ENCODE peak calls at places on chromosomes 16 and 17, in six cellular contexts. Z, S, X, W, I and R are unnamed samples.

GRCh38 chr16:71426069-71426879 is 15.6 kb downstream of the TLE7 start:
- DNase-seq in Z (peak; percentile 76), S (peak; percentile 93), X (peak; percentile 95), W (no peak), I (no peak), R (peak; percentile 79)

GRCh38 chr16:628321-629061 is 2.3 kb upstream of the WFIKKN1 start:
- DNase-seq in Z (no peak), S (no peak), X (no peak), W (peak; percentile 21), I (no peak), R (no peak)

GRCh38 chr17:40514013-40514875 is 12.8 kb upstream of the TNS4 start:
- DNase-seq in Z (no peak), S (no peak), X (no peak), W (no peak), I (peak; percentile 22), R (no peak)

GRCh38 chr17:77872199-77872598 is 86.3 kb upstream of the TNRC6C start:
- DNase-seq in Z (no peak), S (no peak), X (no peak), W (no peak), I (no peak), R (no peak)

GRCh38 chr17:35046740-35047283 is 16.7 kb downstream of the RFFL start:
- DNase-seq in Z (no peak), S (peak; percentile 69), X (no peak), W (no peak), I (no peak), R (peak; percentile 25)

GRCh38 chr16:791131-791530 is 2.7 kb downstream of the CHTF18 start:
- DNase-seq in Z (no peak), S (no peak), X (no peak), W (no peak), I (no peak), R (no peak)

GRCh38 chr16:4506450-4506849 is 30.3 kb downstream of the HMOX2 start:
- DNase-seq in Z (no peak), S (peak; percentile 84), X (peak; percentile 93), W (peak; percentile 57), I (peak; percentile 75), R (peak; percentile 60)

GRCh38 chr17:66468241-66469087 is 166.1 kb downstream of the PRKCA start:
- DNase-seq in Z (no peak), S (peak; percentile 91), X (peak; percentile 40), W (no peak), I (no peak), R (no peak)

GRCh38 chr17:4895676-4896331 is 3.5 kb upstream of the C17orf107 start:
- DNase-seq in Z (peak; percentile 60), S (no peak), X (peak; percentile 82), W (no peak), I (no peak), R (peak; percentile 93)

GRCh38 chr17:58301504-58302150 is 20.9 kb upstream of the MPO start:
- DNase-seq in Z (peak; percentile 8), S (no peak), X (no peak), W (no peak), I (no peak), R (no peak)

GRCh38 chr16:28609631-28610594 is at the start of gene SULT1A1:
- DNase-seq in Z (no peak), S (no peak), X (peak; percentile 33), W (peak; percentile 31), I (peak; percentile 77), R (peak; percentile 78)

GRCh38 chr16:84834403-84834772 is 14.6 kb downstream of the CRISPLD2 start:
- DNase-seq in Z (no peak), S (no peak), X (no peak), W (no peak), I (no peak), R (no peak)

GRCh38 chr16:85615014-85615851 is 2.1 kb downstream of the GSE1 start:
- DNase-seq in Z (peak; percentile 52), S (peak; percentile 99), X (peak; percentile 72), W (no peak), I (no peak), R (no peak)

GRCh38 chr17:37106049-37106448 is 157.3 kb downstream of the AATF start:
- DNase-seq in Z (no peak), S (no peak), X (peak; percentile 68), W (no peak), I (no peak), R (no peak)

GRCh38 chr16:67719778-67720144 is 645 bp upstream of the GFOD2 start:
- DNase-seq in Z (no peak), S (peak; percentile 28), X (peak; percentile 45), W (no peak), I (peak; percentile 68), R (peak; percentile 44)

GRCh38 chr16:15704545-15704987 is 54.5 kb downstream of the NDE1 start:
- DNase-seq in Z (peak; percentile 87), S (peak; percentile 62), X (peak; percentile 86), W (peak; percentile 78), I (peak; percentile 89), R (peak; percentile 77)

GRCh38 chr16:11797957-11798299 is 870 bp upstream of the ZC3H7A start:
- DNase-seq in Z (no peak), S (no peak), X (no peak), W (no peak), I (peak; percentile 72), R (no peak)

GRCh38 chr16:59701987-59702386 is 967.9 kb upstream of the GOT2 start:
- DNase-seq in Z (no peak), S (no peak), X (no peak), W (no peak), I (no peak), R (no peak)

GRCh38 chr17:39429600-39429999 is 21.5 kb downstream of the MED1 start:
- DNase-seq in Z (no peak), S (no peak), X (no peak), W (no peak), I (no peak), R (no peak)

GRCh38 chr16:13021996-13022395 is 120.6 kb downstream of the SHISA9 start:
- DNase-seq in Z (no peak), S (peak; percentile 25), X (no peak), W (no peak), I (no peak), R (no peak)

GRCh38 chr16:49350265-49351103 is 23.1 kb upstream of the C16orf78 start:
- DNase-seq in Z (peak; percentile 88), S (peak; percentile 50), X (peak; percentile 82), W (peak; percentile 56), I (peak; percentile 69), R (peak; percentile 66)

GRCh38 chr16:49347476-49347875 is 26.1 kb upstream of the C16orf78 start:
- DNase-seq in Z (no peak), S (no peak), X (no peak), W (no peak), I (no peak), R (no peak)

GRCh38 chr16:49346459-49346858 is 27.1 kb upstream of the C16orf78 start:
- DNase-seq in Z (no peak), S (no peak), X (no peak), W (no peak), I (no peak), R (no peak)

GRCh38 chr16:49349446-49350168 is 24.0 kb upstream of the C16orf78 start:
- DNase-seq in Z (peak; percentile 22), S (no peak), X (no peak), W (no peak), I (peak; percentile 8), R (no peak)

GRCh38 chr16:49348408-49349176 is 25.0 kb upstream of the C16orf78 start:
- DNase-seq in Z (peak; percentile 40), S (no peak), X (peak; percentile 68), W (no peak), I (no peak), R (peak; percentile 15)
- TF ChIP-seq CTCF in Z (peak; percentile 9), S (no peak), X (peak; percentile 64), W (no peak), I (no peak), R (peak; percentile 55)

DNA sequence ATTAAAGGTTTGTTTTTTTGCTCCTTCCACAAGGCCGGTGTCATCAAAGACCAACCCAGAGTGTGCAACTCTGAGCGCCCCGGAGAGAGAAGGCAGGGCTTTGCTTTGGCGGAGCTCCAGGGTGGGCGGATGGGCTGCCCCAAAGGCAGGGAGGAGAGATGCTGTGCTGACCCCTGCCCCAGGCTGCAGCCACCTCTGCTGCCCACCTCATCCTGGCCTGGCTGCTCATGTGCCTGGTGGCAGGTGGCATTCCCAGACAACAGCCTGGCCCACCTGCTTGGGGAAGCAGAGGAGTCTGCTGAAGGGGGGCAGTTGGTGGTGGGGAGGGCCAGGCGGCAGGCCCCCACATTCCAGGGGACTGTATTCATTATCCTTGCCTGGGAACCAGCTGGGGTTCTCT is 122.1 kb downstream of the SDK2 start:
- DNase-seq in Z (no peak), S (no peak), X (no peak), W (no peak), I (no peak), R (no peak)
- TF ChIP-seq CTCF in Z (no peak), S (no peak), X (no peak), W (no peak), I (no peak), R (no peak)

GRCh38 chr16:30794634-30795033 is 7.6 kb upstream of the ZNF629 start:
- DNase-seq in Z (no peak), S (no peak), X (no peak), W (no peak), I (no peak), R (no peak)

GRCh38 chr16:30802971-30803370 is 16.0 kb upstream of the ZNF629 start:
- DNase-seq in Z (no peak), S (no peak), X (no peak), W (no peak), I (no peak), R (no peak)

GRCh38 chr16:30793508-30794069 is 6.6 kb upstream of the ZNF629 start:
- DNase-seq in Z (no peak), S (no peak), X (no peak), W (no peak), I (no peak), R (no peak)

GRCh38 chr16:30797670-30798309 is 10.8 kb upstream of the ZNF629 start:
- DNase-seq in Z (no peak), S (no peak), X (no peak), W (no peak), I (no peak), R (no peak)
- TF ChIP-seq CTCF in Z (no peak), S (no peak), X (peak; percentile 28), W (no peak), I (no peak), R (peak; percentile 31)

DNA sequence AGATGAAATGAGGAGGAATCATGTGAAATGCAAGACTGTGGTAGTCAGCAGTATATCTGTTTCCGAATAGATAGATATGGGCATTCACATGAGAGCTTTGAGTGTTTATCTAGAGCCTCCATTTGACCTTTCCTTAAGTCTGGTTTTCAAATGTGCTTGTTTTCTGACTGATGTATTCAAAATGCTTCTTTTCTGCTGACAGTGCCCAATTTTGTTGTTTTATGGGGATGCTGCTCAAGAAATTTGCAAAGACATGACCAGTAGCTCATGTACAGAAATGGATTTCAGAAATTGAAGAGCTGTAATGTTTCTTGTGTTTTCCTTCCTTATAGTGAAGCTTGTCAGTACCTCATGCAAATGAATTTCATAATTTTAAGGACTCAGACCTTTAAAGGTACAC is 903.4 kb upstream of the CDH8 start:
- DNase-seq in Z (no peak), S (no peak), X (no peak), W (no peak), I (no peak), R (no peak)
- TF ChIP-seq CTCF in Z (no peak), S (no peak), X (no peak), W (no peak), I (no peak), R (no peak)